ENCODE peak calls at places on chromosomes 3 and 15, in eight cellular contexts. B, M, P, L, A, T, N and O are unnamed samples.

GRCh38 chr15:55289011-55289572 is 521 bp downstream of the RAB27A start:
- DNase-seq in T (peak), P (peak), M (no peak), L (peak), A (no peak), N (peak), B (peak), O (peak)

GRCh38 chr15:51321316-51321715 is 17.1 kb downstream of the CYP19A1 start:
- DNase-seq in L (no peak), N (no peak), P (no peak), B (no peak), T (no peak), A (no peak), M (no peak), O (no peak)

GRCh38 chr15:93913310-93913709 is 318.1 kb upstream of the MCTP2 start:
- DNase-seq in A (no peak), B (no peak), P (no peak), T (no peak), N (no peak), M (no peak), L (no peak), O (no peak)

GRCh38 chr3:129612350-129613204 is 6.1 kb upstream of the PLXND1 start:
- DNase-seq in T (no peak), M (no peak), A (no peak), L (no peak), B (no peak), P (no peak), N (no peak), O (no peak)

GRCh38 chr3:180282386-180282785 is 245.6 kb upstream of the PEX5L start:
- DNase-seq in P (no peak), M (no peak), T (no peak), B (no peak), N (no peak), A (no peak), L (no peak), O (no peak)

GRCh38 chr3:128794067-128794768 is 68.2 kb downstream of the RAB7A start:
- DNase-seq in B (no peak), T (peak), N (no peak), M (no peak), L (no peak), A (peak), P (no peak), O (peak)

GRCh38 chr3:136281966-136282554 is 31.9 kb downstream of the PCCB start:
- DNase-seq in N (peak), M (no peak), B (no peak), T (peak), L (no peak), A (no peak), P (no peak), O (no peak)

GRCh38 chr3:71511037-71511436 is 72.5 kb downstream of the FOXP1 start:
- DNase-seq in M (no peak), T (peak), N (no peak), B (no peak), L (no peak), A (no peak), P (no peak), O (no peak)

GRCh38 chr3:71310595-71311319 is 272.8 kb downstream of the FOXP1 start:
- DNase-seq in N (no peak), A (no peak), T (peak), B (no peak), M (no peak), P (no peak), L (no peak), O (peak)

GRCh38 chr15:59605994-59606393 is 5.6 kb upstream of the GCNT3 start:
- DNase-seq in P (no peak), L (no peak), M (no peak), A (no peak), N (no peak), T (no peak), B (no peak), O (no peak)

GRCh38 chr3:9897408-9898372 is 5.0 kb upstream of the IL17RE start:
- DNase-seq in B (peak), M (no peak), N (no peak), T (peak), P (peak), L (no peak), A (peak), O (peak)

GRCh38 chr3:101685870-101686307 is 629 bp downstream of the RPL24 start:
- DNase-seq in B (no peak), M (peak), P (no peak), N (no peak), A (no peak), T (no peak), L (no peak), O (no peak)

GRCh38 chr15:43187544-43188155 is 2.4 kb downstream of the CCNDBP1 start:
- DNase-seq in T (peak), M (no peak), L (no peak), N (no peak), P (no peak), B (no peak), A (peak), O (peak)

GRCh38 chr15:65841121-65841930 is 28.0 kb upstream of the RAB11A start:
- DNase-seq in N (no peak), P (peak), L (no peak), M (no peak), B (no peak), A (no peak), T (peak), O (peak)

GRCh38 chr3:170355738-170356595 is 1.5 kb upstream of the SKIL start:
- DNase-seq in B (peak), L (no peak), A (no peak), P (peak), M (peak), T (peak), N (peak), O (no peak)

GRCh38 chr3:188446014-188446413 is 292.1 kb downstream of the LPP start:
- DNase-seq in T (no peak), B (no peak), N (peak), M (no peak), A (no peak), L (no peak), P (no peak), O (no peak)

GRCh38 chr15:41581110-41581509 is 22.1 kb downstream of the TYRO3 start:
- DNase-seq in L (no peak), A (peak), N (peak), P (no peak), T (no peak), B (no peak), M (no peak), O (no peak)

GRCh38 chr15:90839187-90840071 is 29.0 kb upstream of the FURIN start:
- DNase-seq in A (no peak), P (peak), M (peak), N (peak), B (no peak), T (peak), L (no peak), O (peak)

GRCh38 chr15:69131362-69132215 is 28.8 kb upstream of the GLCE start:
- DNase-seq in N (no peak), T (no peak), B (no peak), M (no peak), L (no peak), A (no peak), P (no peak), O (no peak)

GRCh38 chr3:129559565-129560079 is 16.6 kb downstream of the H1-8 start:
- DNase-seq in L (no peak), A (no peak), T (no peak), M (no peak), N (no peak), B (no peak), P (no peak), O (no peak)

GRCh38 chr3:184240384-184241140 is 8.2 kb downstream of the ALG3 start:
- DNase-seq in P (no peak), A (no peak), T (peak), B (no peak), L (no peak), N (peak), M (no peak), O (peak)

GRCh38 chr15:101618861-101619614 is 33.1 kb downstream of the TM2D3 start:
- DNase-seq in T (no peak), M (no peak), N (no peak), B (no peak), L (no peak), P (no peak), A (no peak), O (no peak)

GRCh38 chr15:83288381-83288801 is 3.9 kb upstream of the BNC1 start:
- DNase-seq in L (no peak), P (no peak), N (no peak), B (no peak), T (no peak), M (no peak), A (no peak), O (peak)

GRCh38 chr3:194043516-194043915 is 92.4 kb upstream of the HES1 start:
- DNase-seq in B (no peak), A (no peak), M (no peak), L (no peak), N (no peak), P (no peak), T (peak), O (peak)

DNA sequence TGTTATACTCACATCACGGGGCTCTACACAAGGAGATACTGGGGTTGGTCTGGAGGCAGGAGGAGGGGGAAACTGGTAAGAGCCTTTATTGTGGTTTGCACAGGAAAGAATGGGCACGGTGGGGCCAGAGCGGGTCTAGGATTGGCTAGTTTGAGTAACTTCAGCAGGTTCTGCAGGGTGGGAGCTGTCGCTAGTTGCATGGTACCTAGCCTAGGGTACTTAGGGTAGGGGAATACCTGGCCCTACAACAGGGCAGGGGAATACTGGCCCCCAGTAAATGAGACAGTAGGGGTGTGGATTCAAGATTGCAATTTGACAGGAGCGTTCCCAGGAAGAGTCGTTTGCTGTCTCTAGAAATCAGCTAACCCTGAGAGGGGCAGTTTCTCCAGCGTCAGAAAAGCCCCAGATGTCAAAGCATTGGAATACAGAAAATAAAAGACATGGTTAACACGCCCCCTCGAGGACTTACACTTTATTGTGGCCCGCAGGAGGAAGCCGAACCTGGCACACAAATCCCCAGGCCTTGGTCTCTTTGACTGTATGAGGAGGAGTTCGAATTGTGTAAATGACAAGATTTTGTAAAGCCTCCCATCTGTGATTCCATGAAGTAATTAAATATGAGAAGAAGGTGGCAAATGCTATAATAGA is 32.0 kb downstream of the ST8SIA2 start:
- DNase-seq in T (no peak), M (no peak), A (no peak), B (no peak), P (no peak), N (no peak), L (no peak), O (no peak)
- TF ChIP-seq CTCF in T (no peak), M (no peak), A (no peak), B (no peak), P (no peak), N (no peak), L (peak), O (no peak)

DNA sequence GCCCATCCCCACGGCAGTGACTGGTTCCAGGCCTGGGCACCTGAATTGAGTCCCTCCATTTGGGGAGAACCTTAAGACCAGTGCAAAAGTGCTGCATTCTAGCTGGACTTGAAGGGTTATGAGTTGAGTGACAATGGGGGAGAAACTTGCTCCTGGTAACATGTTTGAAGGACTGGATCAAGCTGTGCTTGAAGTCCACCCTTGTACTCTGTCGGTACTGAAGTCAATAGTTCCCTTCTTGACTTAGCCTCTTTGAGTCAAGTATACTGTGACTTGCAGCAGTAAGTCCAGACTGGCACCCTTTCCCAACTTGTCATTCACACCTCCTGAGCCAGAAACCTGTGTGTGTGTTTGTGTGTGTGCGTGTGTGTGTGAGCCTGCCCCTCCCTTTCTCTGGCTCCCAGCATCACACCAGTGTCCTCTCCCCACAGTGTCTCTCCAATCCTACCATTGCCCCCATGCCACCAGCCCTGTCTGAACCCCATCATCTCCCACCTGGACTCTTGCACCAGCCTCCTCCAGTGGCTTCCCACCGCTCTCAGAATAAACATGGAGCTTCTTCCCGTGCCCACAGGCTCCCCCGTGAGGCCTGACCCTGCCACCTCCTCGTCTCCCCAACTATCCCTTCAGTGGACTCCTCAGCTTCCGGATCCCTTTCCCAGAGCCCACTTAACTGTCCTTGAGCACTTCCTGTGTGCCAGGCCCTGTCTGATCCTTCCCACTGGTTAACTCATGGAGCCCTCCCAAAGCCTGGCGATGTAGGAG is 10.2 kb upstream of the FBLN2 start:
- DNase-seq in B (no peak), M (no peak), P (no peak), A (no peak), T (no peak), L (no peak), N (no peak), O (peak)
- TF ChIP-seq CTCF in B (no peak), M (no peak), P (no peak), A (no peak), T (no peak), L (no peak), N (no peak), O (no peak)

DNA sequence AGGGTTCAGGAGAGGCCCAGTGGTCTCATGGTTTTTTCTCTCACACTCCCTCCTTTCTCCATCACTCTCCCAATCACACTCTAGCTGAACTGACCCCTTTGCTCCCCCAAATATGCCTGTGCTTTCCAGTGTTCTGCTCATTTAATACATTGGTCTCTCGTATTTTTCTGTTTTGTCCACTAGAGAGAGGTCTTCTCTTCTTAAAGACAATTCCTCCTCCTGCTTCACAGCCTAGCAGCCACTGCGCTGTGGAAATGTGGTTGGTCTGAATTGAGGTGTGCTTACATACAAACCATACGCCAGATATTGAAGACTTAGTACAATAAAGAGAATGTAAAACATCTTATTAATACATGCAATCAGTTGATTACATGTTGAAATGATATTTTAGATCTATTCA is 60.6 kb upstream of the XCR1 start:
- DNase-seq in L (no peak), P (peak), B (no peak), T (peak), A (no peak), N (no peak), M (no peak), O (peak)
- TF ChIP-seq CTCF in L (no peak), P (peak), B (no peak), T (peak), A (no peak), N (no peak), M (no peak), O (peak)

GRCh38 chr15:74621936-74622335 is 6.3 kb downstream of the CLK3 start:
- DNase-seq in A (no peak), P (no peak), B (no peak), L (no peak), N (no peak), T (no peak), M (no peak), O (no peak)
- TF ChIP-seq CTCF in A (no peak), P (no peak), B (no peak), L (no peak), N (no peak), T (no peak), M (no peak), O (no peak)

GRCh38 chr3:4940985-4941384 is 38.3 kb upstream of the BHLHE40 start:
- DNase-seq in B (no peak), M (no peak), N (no peak), P (no peak), A (no peak), T (no peak), L (no peak), O (no peak)

GRCh38 chr3:4947028-4947427 is 32.2 kb upstream of the BHLHE40 start:
- DNase-seq in N (no peak), A (no peak), P (no peak), T (no peak), M (no peak), L (no peak), B (no peak), O (no peak)

GRCh38 chr3:4939276-4939675 is 40.0 kb upstream of the BHLHE40 start:
- DNase-seq in N (no peak), L (no peak), P (no peak), A (no peak), B (no peak), T (peak), M (no peak), O (no peak)

GRCh38 chr3:4945318-4945717 is 33.9 kb upstream of the BHLHE40 start:
- DNase-seq in M (no peak), N (no peak), A (no peak), P (no peak), B (no peak), L (no peak), T (no peak), O (no peak)

DNA sequence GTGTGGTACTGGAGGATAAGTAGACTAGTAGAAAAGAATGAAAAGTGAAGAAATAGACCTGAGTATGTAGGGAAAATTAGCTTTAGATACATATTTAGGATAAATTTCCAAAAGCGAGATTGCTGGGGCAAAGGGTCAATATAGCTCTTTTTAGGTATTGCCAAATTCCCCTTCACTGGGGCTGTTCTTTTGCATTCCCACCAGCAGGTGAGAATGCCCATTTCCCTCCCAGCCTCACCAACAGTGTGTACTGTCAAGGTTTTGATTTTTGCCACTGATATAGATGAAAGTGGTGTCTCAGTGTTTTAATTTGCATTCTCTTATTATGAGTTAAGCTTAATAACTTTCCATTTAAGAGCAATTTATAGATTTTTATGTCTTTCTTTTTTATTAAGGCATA is 35.7 kb upstream of the BHLHE40 start:
- DNase-seq in P (no peak), T (no peak), N (no peak), M (no peak), L (no peak), A (peak), B (no peak), O (peak)
- TF ChIP-seq CTCF in P (no peak), T (peak), N (no peak), M (peak), L (peak), A (peak), B (no peak), O (peak)

DNA sequence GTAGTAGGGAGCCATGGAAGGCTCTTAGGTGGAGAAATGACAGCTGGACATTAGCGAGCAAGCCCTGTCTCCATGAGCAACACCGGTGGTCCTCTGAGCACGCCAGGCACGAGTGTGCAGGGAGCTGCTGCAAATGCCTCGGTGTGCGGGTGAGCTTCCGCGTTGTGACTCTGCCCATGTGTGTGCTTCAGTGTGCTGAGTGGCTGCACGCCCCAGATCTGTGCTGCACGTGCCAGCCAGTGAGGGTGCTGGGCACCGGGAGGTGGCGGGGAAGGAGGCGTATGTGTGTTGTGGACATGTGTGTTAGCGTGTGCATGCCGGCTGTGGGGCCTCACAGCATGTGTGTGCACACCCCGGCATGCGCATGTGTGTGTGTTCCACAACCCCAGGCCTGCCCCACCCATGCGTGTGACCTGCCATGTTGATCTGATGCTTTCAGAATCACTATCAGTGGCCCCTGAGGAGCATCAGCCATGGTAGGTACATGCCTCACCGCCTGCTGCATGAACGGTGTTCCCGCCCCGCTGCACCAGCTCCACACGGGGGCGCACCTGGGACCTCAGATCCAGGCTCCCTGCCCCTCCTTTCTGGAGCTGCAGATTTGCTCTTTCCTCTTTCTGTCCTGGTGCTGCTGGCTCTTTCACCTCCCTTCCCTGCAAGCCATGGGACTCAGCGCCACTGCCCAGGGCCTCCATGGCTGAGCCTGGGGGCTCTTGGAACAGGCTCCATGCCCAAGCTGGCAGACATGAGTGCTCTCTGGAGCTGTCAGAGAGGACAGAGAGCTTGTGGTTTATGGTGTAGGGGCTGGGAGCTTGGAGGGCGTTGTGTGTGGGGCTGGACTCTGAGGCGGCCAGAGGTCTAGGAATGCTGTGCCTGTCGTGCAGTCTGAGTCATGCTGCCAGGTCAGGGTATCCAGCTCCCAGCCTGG is 169.4 kb downstream of the TBC1D2B start:
- DNase-seq in N (peak), T (peak), P (peak), A (peak), M (no peak), B (peak), L (no peak), O (peak)
- TF ChIP-seq CTCF in N (peak), T (peak), P (peak), A (peak), M (no peak), B (peak), L (no peak), O (peak)

GRCh38 chr3:190877925-190878324 is 15.4 kb upstream of the GMNC start:
- DNase-seq in A (no peak), M (no peak), B (no peak), P (no peak), T (no peak), L (no peak), N (no peak), O (no peak)
- TF ChIP-seq CTCF in A (peak), M (peak), B (no peak), P (peak), T (peak), L (peak), N (peak), O (peak)

DNA sequence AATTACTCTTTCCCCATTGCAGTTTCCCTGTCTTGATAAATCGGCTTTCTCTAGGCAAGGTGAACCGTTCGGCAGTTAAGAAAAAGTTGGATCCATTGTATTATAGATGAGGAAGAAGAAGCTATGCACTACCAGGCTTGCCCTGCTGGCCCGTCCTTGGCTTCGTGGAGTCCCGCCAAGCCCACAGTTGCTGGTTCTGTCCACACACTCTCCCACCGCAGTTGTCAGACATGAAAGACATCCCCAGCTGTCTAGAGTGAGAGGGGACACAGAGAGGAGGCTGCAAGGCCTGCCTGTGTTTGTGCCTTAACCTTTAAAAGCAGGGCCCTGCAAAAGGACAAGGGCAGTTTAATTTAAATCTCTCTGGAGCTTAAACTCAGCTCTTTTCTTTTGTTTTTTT is 47.2 kb upstream of the PLCL2 start:
- DNase-seq in T (no peak), L (no peak), P (no peak), N (no peak), A (no peak), B (no peak), M (no peak), O (no peak)
- TF ChIP-seq CTCF in T (no peak), L (no peak), P (no peak), N (no peak), A (no peak), B (no peak), M (no peak), O (no peak)